ENCODE peak calls at places on chromosomes 16 and 17, in ten cellular contexts. R, O, C, M, S, D, Q, V, B and K are unnamed samples.

GRCh38 chr16:8905795-8906591 is 23.8 kb downstream of the LITAFD start:
- DNase-seq in R (no peak), O (no peak), C (no peak), M (peak), S (no peak), D (no peak), Q (no peak), V (no peak), B (no peak), K (no peak)

GRCh38 chr16:48687421-48688038 is 77.5 kb upstream of the N4BP1 start:
- DNase-seq in R (peak), O (peak), C (peak), M (peak), S (peak), D (peak), Q (peak), V (peak), B (no peak), K (peak)

GRCh38 chr17:74737299-74738050 is 419 bp downstream of the RAB37 start:
- DNase-seq in R (no peak), O (no peak), C (no peak), M (peak), S (no peak), D (no peak), Q (peak), V (peak), B (peak), K (peak)

GRCh38 chr16:75761111-75761510 is 34.8 kb upstream of the CPHXL start:
- DNase-seq in R (no peak), O (no peak), C (no peak), M (no peak), S (no peak), D (no peak), Q (no peak), V (peak), B (no peak), K (no peak)

GRCh38 chr16:6880263-6880662 is 452.4 kb upstream of the RBFOX1 start:
- DNase-seq in R (no peak), O (no peak), C (no peak), M (no peak), S (no peak), D (no peak), Q (no peak), V (no peak), B (no peak), K (no peak)

GRCh38 chr17:81822312-81822637 is 10.8 kb downstream of the MCRIP1 start:
- DNase-seq in R (no peak), O (no peak), C (no peak), M (no peak), S (no peak), D (no peak), Q (no peak), V (no peak), B (no peak), K (no peak)

GRCh38 chr17:30290077-30290476 is 1.7 kb downstream of the BLMH start:
- DNase-seq in R (no peak), O (no peak), C (no peak), M (no peak), S (no peak), D (no peak), Q (no peak), V (no peak), B (no peak), K (no peak)

GRCh38 chr17:37790153-37790552 is 45.3 kb upstream of the HNF1B start:
- DNase-seq in R (no peak), O (no peak), C (no peak), M (no peak), S (no peak), D (no peak), Q (no peak), V (no peak), B (no peak), K (no peak)

GRCh38 chr17:62869885-62870580 is 61.9 kb upstream of the MARCHF10 start:
- DNase-seq in R (no peak), O (no peak), C (no peak), M (peak), S (no peak), D (no peak), Q (no peak), V (peak), B (no peak), K (no peak)

GRCh38 chr17:20993863-20994778 is 48.7 kb downstream of the USP22 start:
- DNase-seq in R (no peak), O (no peak), C (no peak), M (no peak), S (no peak), D (peak), Q (no peak), V (no peak), B (no peak), K (no peak)

GRCh38 chr17:82246365-82247174 is 17.7 kb downstream of the SLC16A3 start:
- DNase-seq in R (no peak), O (no peak), C (peak), M (no peak), S (peak), D (no peak), Q (no peak), V (peak), B (no peak), K (no peak)

GRCh38 chr17:29711588-29712385 is 89.1 kb upstream of the CORO6 start:
- DNase-seq in R (no peak), O (no peak), C (no peak), M (no peak), S (no peak), D (no peak), Q (no peak), V (no peak), B (no peak), K (no peak)

GRCh38 chr17:12231027-12231682 is 210.5 kb downstream of the MAP2K4 start:
- DNase-seq in R (peak), O (no peak), C (no peak), M (no peak), S (no peak), D (no peak), Q (no peak), V (peak), B (no peak), K (no peak)

GRCh38 chr16:31476305-31477219 is 4.6 kb downstream of the TGFB1I1 start:
- DNase-seq in R (no peak), O (peak), C (no peak), M (peak), S (no peak), D (peak), Q (peak), V (no peak), B (peak), K (peak)

GRCh38 chr16:610513-611381 is 20.0 kb upstream of the WFIKKN1 start:
- DNase-seq in R (no peak), O (peak), C (no peak), M (peak), S (no peak), D (no peak), Q (peak), V (peak), B (peak), K (peak)

GRCh38 chr17:30717290-30718098 is 107.0 kb downstream of the CRLF3 start:
- DNase-seq in R (no peak), O (no peak), C (no peak), M (peak), S (no peak), D (peak), Q (no peak), V (no peak), B (peak), K (no peak)

GRCh38 chr16:77807-78443 is at the start of gene MPG:
- DNase-seq in R (no peak), O (peak), C (peak), M (peak), S (peak), D (peak), Q (peak), V (peak), B (peak), K (peak)

GRCh38 chr17:5591966-5592365 is 7.7 kb upstream of the NLRP1 start:
- DNase-seq in R (no peak), O (no peak), C (no peak), M (no peak), S (no peak), D (no peak), Q (no peak), V (no peak), B (no peak), K (no peak)

GRCh38 chr17:83131268-83132011 is 52.0 kb downstream of the METRNL start:
- DNase-seq in R (no peak), O (no peak), C (no peak), M (peak), S (no peak), D (no peak), Q (no peak), V (no peak), B (no peak), K (no peak)

GRCh38 chr17:66726846-66727245 is 108.1 kb upstream of the CACNG5 start:
- DNase-seq in R (no peak), O (no peak), C (no peak), M (no peak), S (no peak), D (no peak), Q (no peak), V (no peak), B (no peak), K (no peak)

GRCh38 chr17:57294629-57295501 is 38.5 kb downstream of the MSI2 start:
- DNase-seq in R (no peak), O (no peak), C (no peak), M (no peak), S (peak), D (no peak), Q (no peak), V (no peak), B (no peak), K (peak)

GRCh38 chr16:28038401-28038800 is 25.1 kb downstream of the GSG1L start:
- DNase-seq in R (no peak), O (no peak), C (no peak), M (no peak), S (no peak), D (no peak), Q (no peak), V (no peak), B (no peak), K (no peak)

GRCh38 chr17:31398381-31399275 is 7.2 kb downstream of the RAB11FIP4 start:
- DNase-seq in R (no peak), O (no peak), C (no peak), M (peak), S (no peak), D (no peak), Q (no peak), V (no peak), B (no peak), K (no peak)

GRCh38 chr17:75031972-75032895 is 14.5 kb downstream of the ATP5PD start:
- DNase-seq in R (no peak), O (peak), C (peak), M (peak), S (peak), D (peak), Q (peak), V (peak), B (peak), K (no peak)

GRCh38 chr16:88197481-88198456 is 185.0 kb upstream of the ZNF469 start:
- DNase-seq in R (no peak), O (no peak), C (no peak), M (no peak), S (no peak), D (no peak), Q (no peak), V (peak), B (no peak), K (no peak)

GRCh38 chr16:19578378-19578851 is 22.9 kb downstream of the VPS35L start:
- DNase-seq in R (no peak), O (no peak), C (no peak), M (no peak), S (no peak), D (no peak), Q (no peak), V (peak), B (no peak), K (no peak)

GRCh38 chr17:33142703-33143299 is 150.3 kb downstream of the ASIC2 start:
- DNase-seq in R (no peak), O (peak), C (no peak), M (peak), S (peak), D (no peak), Q (no peak), V (peak), B (no peak), K (peak)

GRCh38 chr17:74387365-74388218 is 20.3 kb downstream of the GPR142 start:
- DNase-seq in R (no peak), O (no peak), C (no peak), M (no peak), S (no peak), D (no peak), Q (no peak), V (no peak), B (no peak), K (no peak)

DNA sequence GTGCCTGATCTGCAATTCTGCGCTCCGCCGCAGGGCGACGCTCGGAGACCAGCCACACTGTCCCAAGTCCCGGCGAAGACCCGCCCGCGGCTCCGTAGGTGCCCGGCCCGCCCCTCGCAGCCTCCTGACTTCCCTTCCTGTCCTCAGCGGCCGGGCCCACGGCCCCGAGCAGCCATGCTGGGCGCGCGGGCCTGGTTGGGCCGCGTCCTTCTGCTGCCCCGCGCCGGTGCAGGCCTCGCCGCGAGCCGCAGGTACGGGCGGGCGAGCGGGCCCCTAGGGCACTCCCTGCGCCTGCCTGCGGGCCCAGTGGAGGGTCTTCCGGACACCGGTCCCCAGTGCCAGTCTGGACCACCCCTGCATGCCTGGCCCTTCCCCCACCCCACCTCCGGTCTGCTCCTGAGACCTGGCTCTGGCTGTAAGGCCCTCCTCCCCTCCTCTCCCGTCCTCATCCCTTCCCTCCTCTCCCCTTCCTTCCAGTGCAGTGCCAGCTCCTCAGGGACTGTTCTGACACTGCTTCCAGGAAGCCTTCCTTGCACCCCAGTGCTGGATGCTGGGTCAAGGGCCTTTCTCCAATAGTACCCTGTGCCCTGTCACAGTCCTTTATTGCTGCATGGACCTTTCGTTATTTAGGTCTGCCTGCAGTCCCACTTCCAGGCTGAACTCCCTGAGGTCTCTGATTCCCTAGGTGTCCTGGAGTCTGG is at the start of gene SPATA20:
- DNase-seq in R (peak), O (peak), C (peak), M (peak), S (peak), D (peak), Q (peak), V (peak), B (peak), K (peak)
- H3K27ac ChIP-seq in R (no peak), O (peak), C (peak), M (no peak), S (peak), D (peak), Q (peak), V (peak), B (peak), K (peak)

GRCh38 chr17:41717408-41718286 is 5.5 kb downstream of the GAST start:
- DNase-seq in R (no peak), O (no peak), C (no peak), M (no peak), S (peak), D (no peak), Q (no peak), V (peak), B (no peak), K (no peak)
- H3K27ac ChIP-seq in R (no peak), O (peak), C (peak), M (no peak), S (no peak), D (no peak), Q (no peak), V (no peak), B (no peak), K (no peak)

GRCh38 chr17:40493697-40494096 is 7.7 kb downstream of the TNS4 start:
- DNase-seq in R (no peak), O (no peak), C (no peak), M (no peak), S (no peak), D (no peak), Q (no peak), V (no peak), B (no peak), K (no peak)
- H3K27ac ChIP-seq in R (no peak), O (no peak), C (no peak), M (no peak), S (no peak), D (no peak), Q (no peak), V (peak), B (no peak), K (peak)

GRCh38 chr17:410674-411401 is 58.2 kb upstream of the RPH3AL start:
- DNase-seq in R (no peak), O (no peak), C (peak), M (peak), S (peak), D (no peak), Q (peak), V (peak), B (peak), K (peak)
- H3K27ac ChIP-seq in R (peak), O (peak), C (peak), M (no peak), S (peak), D (no peak), Q (peak), V (peak), B (peak), K (peak)

DNA sequence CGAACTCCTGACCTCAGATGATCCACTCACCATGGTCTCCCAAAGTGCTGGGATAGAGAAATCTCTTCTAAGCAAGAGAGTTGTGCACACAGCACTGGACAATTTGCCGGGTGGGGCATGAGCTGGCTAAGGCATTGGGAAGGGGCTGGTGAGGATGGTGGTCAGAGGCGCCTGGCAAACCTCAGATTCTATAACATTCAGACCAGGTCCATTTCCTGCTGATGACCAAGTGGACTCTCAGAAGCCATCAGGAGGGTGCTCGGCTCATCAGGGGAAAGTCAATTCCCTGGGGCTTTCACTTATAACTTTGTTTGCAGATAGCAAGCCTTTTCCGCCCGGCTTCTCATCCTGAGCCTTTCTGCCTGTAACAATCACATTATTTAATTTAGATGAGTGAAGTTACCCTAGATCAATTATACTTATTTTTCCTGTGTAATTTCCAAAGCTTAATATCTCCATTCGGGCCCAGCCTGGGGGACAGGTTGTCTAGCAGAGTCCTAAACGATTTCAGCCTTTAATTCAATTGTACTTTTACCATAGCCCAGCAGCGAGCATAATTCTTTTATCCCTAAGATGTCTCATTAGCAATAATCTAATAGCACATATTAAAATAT is 15.0 kb upstream of the SLC6A2 start:
- DNase-seq in R (no peak), O (no peak), C (no peak), M (peak), S (no peak), D (no peak), Q (no peak), V (no peak), B (no peak), K (no peak)
- H3K27ac ChIP-seq in R (no peak), O (no peak), C (no peak), M (no peak), S (no peak), D (no peak), Q (no peak), V (no peak), B (no peak), K (no peak)

GRCh38 chr17:1563786-1564613 is 1.4 kb upstream of the PITPNA start:
- DNase-seq in R (no peak), O (no peak), C (no peak), M (no peak), S (no peak), D (no peak), Q (no peak), V (no peak), B (no peak), K (no peak)
- H3K27ac ChIP-seq in R (no peak), O (no peak), C (no peak), M (no peak), S (no peak), D (no peak), Q (no peak), V (no peak), B (no peak), K (peak)

GRCh38 chr17:8629371-8630226 is 926 bp downstream of the MYH10 start:
- DNase-seq in R (no peak), O (no peak), C (peak), M (peak), S (peak), D (no peak), Q (peak), V (peak), B (peak), K (peak)

GRCh38 chr17:8632087-8632486 is 1.6 kb upstream of the MYH10 start:
- DNase-seq in R (no peak), O (no peak), C (no peak), M (peak), S (peak), D (no peak), Q (no peak), V (no peak), B (no peak), K (no peak)

GRCh38 chr17:8630227-8630801 is at the start of gene MYH10:
- DNase-seq in R (no peak), O (no peak), C (no peak), M (no peak), S (no peak), D (no peak), Q (peak), V (no peak), B (no peak), K (no peak)

GRCh38 chr17:8630802-8631553 is 453 bp upstream of the MYH10 start:
- DNase-seq in R (peak), O (peak), C (peak), M (peak), S (peak), D (peak), Q (peak), V (peak), B (peak), K (peak)

DNA sequence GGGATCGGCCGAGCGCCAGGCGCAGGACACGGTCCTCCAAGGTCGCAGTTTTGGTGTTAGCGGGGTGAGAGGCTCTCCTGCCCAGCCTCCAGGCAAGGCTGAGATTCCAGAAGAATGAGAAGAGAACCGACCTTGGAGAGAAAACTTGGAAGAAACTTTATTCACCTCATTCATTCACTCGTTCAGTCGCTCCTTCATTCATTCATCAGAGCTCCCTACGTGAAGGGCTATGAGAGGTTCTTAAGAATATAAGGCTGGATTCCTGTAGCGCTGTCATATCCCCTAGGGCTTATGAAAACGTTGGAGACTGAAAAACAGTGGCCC is 991 bp upstream of the MYH10 start:
- DNase-seq in R (no peak), O (no peak), C (no peak), M (no peak), S (no peak), D (no peak), Q (no peak), V (peak), B (no peak), K (no peak)
- H3K27ac ChIP-seq in R (no peak), O (peak), C (peak), M (no peak), S (peak), D (peak), Q (peak), V (no peak), B (no peak), K (peak)

DNA sequence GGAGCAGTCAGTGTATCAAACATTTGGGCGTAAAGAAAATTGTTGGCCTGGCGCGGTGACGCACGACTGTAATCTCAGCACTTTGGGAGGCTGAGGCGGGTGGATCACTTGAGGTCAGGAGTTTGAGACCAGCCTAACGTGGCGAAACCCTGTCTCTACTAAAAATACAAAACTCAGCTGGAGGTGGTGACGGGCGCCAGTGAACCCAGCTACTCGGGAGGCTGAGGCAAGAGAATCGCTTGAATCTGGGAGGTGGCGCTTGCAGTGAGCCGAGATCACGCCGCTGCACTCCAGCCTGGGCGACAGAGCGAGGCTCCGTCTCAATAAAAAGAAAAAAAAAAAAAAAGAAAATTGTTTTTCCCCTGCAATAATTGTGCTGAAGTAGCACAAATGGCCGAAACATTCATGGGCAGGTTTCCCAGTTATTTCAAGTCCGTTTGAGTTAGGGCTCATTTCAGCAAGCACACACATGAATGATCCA is 1.4 kb downstream of the GCSH start:
- DNase-seq in R (no peak), O (no peak), C (no peak), M (no peak), S (no peak), D (no peak), Q (no peak), V (peak), B (no peak), K (no peak)
- H3K27ac ChIP-seq in R (no peak), O (peak), C (no peak), M (no peak), S (no peak), D (no peak), Q (no peak), V (no peak), B (no peak), K (no peak)

GRCh38 chr16:57795431-57795878 is 6.8 kb downstream of the KIFC3 start:
- DNase-seq in R (no peak), O (no peak), C (no peak), M (peak), S (peak), D (no peak), Q (no peak), V (peak), B (peak), K (peak)
- H3K27ac ChIP-seq in R (no peak), O (no peak), C (no peak), M (no peak), S (no peak), D (no peak), Q (no peak), V (no peak), B (no peak), K (no peak)